ENCODE peak calls at places on chromosomes 2 and 18, in ten cellular contexts. M is stromal cell of bone marrow, T is astrocyte of the hippocampus, D is ELF-1, H is NCI-H1417, X is fibroblast of lung, A is T follicular helper cell, Q is transverse colon, Y is GM03348, V is cardiac muscle cell. L is an unnamed sample.

GRCh38 chr2:169329669-169330554 is 32.4 kb downstream of the LRP2 start:
- DNase-seq in D (no peak), M (no peak), Y (no peak), A (no peak), H (peak), X (no peak), Q (no peak), V (no peak), T (no peak), L (peak)

GRCh38 chr2:197803033-197803444 is 1.4 kb upstream of the PLCL1 start:
- DNase-seq in H (peak), X (peak), Y (peak), T (peak), M (peak), D (peak), A (no peak), Q (no peak), V (peak), L (peak)

GRCh38 chr18:76518543-76519155 is 23.6 kb upstream of the ZNF516 start:
- DNase-seq in X (peak), T (peak), A (no peak), M (no peak), Y (peak), Q (peak), D (peak), H (peak), V (peak), L (peak)

GRCh38 chr18:44098551-44099098 is 582.1 kb upstream of the SETBP1 start:
- DNase-seq in X (peak), H (peak), A (no peak), Y (peak), T (peak), M (peak), D (peak), Q (peak), V (peak), L (peak)

GRCh38 chr2:96463119-96463518 is 42.0 kb downstream of the NEURL3 start:
- DNase-seq in A (no peak), X (no peak), Q (no peak), V (no peak), D (no peak), Y (no peak), H (no peak), T (no peak), M (no peak), L (no peak)

GRCh38 chr2:20796374-20796791 is 26.5 kb downstream of the LDAH start:
- DNase-seq in H (no peak), A (no peak), X (peak), T (peak), Q (no peak), D (no peak), Y (no peak), M (peak), V (peak), L (no peak)

GRCh38 chr2:188845692-188846091 is 128.5 kb upstream of the COL3A1 start:
- DNase-seq in A (no peak), H (no peak), X (peak), M (no peak), V (peak), D (no peak), T (no peak), Q (no peak), Y (no peak), L (no peak)

GRCh38 chr2:235926229-235926628 is 242.0 kb downstream of the GBX2 start:
- DNase-seq in D (no peak), V (no peak), M (no peak), H (no peak), X (no peak), T (no peak), Q (no peak), A (no peak), Y (no peak), L (no peak)

GRCh38 chr2:150142561-150142960 is 344.9 kb downstream of the RND3 start:
- DNase-seq in D (no peak), Q (no peak), T (no peak), V (peak), X (peak), Y (no peak), H (no peak), A (no peak), M (no peak), L (no peak)